ENCODE peak calls at places on chromosomes 1 and 21, in ten cellular contexts. S, J, P, F, I, Z, D, A, N and L are unnamed samples.

GRCh38 chr1:200380589-200381021 is 29.2 kb downstream of the ZNF281 start:
- DNase-seq in S (no peak), J (no peak), P (no peak), F (no peak), I (no peak), Z (no peak), D (no peak), A (peak; percentile 39), N (no peak), L (no peak)

GRCh38 chr1:216902669-216903388 is 179.6 kb upstream of the ESRRG start:
- DNase-seq in S (no peak), J (no peak), P (no peak), F (peak; percentile 64), I (no peak), Z (no peak), D (no peak), A (no peak), N (peak; percentile 94), L (no peak)

GRCh38 chr1:2594001-2594640 is 7.5 kb downstream of the PRXL2B start:
- DNase-seq in S (peak; percentile 56), J (peak; percentile 65), P (peak; percentile 59), F (peak; percentile 77), I (no peak), Z (no peak), D (peak; percentile 80), A (no peak), N (no peak), L (peak; percentile 75)

GRCh38 chr1:65266501-65266900 is 42.8 kb upstream of the DNAJC6 start:
- DNase-seq in S (no peak), J (no peak), P (no peak), F (no peak), I (no peak), Z (no peak), D (no peak), A (no peak), N (no peak), L (no peak)

GRCh38 chr1:109762821-109763645 is 690 bp downstream of the EPS8L3 start:
- DNase-seq in S (peak; percentile 88), J (peak; percentile 47), P (peak; percentile 28), F (peak; percentile 35), I (no peak), Z (no peak), D (peak; percentile 25), A (no peak), N (no peak), L (no peak)

GRCh38 chr1:18535391-18536210 is 54.9 kb downstream of the KLHDC7A start:
- DNase-seq in S (no peak), J (peak; percentile 63), P (no peak), F (peak; percentile 59), I (no peak), Z (no peak), D (no peak), A (no peak), N (peak; percentile 71), L (no peak)

GRCh38 chr1:52002038-52002917 is 11.8 kb upstream of the RAB3B start:
- DNase-seq in S (peak; percentile 89), J (peak; percentile 37), P (peak; percentile 40), F (no peak), I (peak; percentile 98), Z (peak; percentile 86), D (peak; percentile 79), A (peak; percentile 65), N (peak; percentile 88), L (peak; percentile 18)

GRCh38 chr21:45055861-45056260 is 18.5 kb upstream of the ADARB1 start:
- DNase-seq in S (peak; percentile 44), J (no peak), P (peak; percentile 17), F (no peak), I (no peak), Z (no peak), D (no peak), A (no peak), N (no peak), L (no peak)

GRCh38 chr1:8699679-8700078 is 117.8 kb downstream of the RERE start:
- DNase-seq in S (no peak), J (no peak), P (no peak), F (no peak), I (no peak), Z (no peak), D (no peak), A (no peak), N (no peak), L (no peak)

GRCh38 chr1:243455760-243456651 is 200.2 kb downstream of the SDCCAG8 start:
- DNase-seq in S (no peak), J (no peak), P (no peak), F (no peak), I (no peak), Z (no peak), D (no peak), A (no peak), N (no peak), L (no peak)

GRCh38 chr1:59539961-59540681 is 243.2 kb downstream of the FGGY start:
- DNase-seq in S (no peak), J (no peak), P (no peak), F (no peak), I (no peak), Z (no peak), D (no peak), A (no peak), N (no peak), L (no peak)

GRCh38 chr1:19123837-19124236 is 86.2 kb downstream of the UBR4 start:
- DNase-seq in S (no peak), J (no peak), P (no peak), F (no peak), I (no peak), Z (no peak), D (no peak), A (no peak), N (no peak), L (no peak)

GRCh38 chr1:230105754-230106625 is 39.0 kb downstream of the GALNT2 start:
- DNase-seq in S (peak; percentile 68), J (no peak), P (peak; percentile 54), F (no peak), I (no peak), Z (peak; percentile 36), D (no peak), A (peak; percentile 59), N (no peak), L (no peak)

GRCh38 chr1:240577095-240577494 is 34.9 kb downstream of the GREM2 start:
- DNase-seq in S (no peak), J (no peak), P (no peak), F (no peak), I (no peak), Z (no peak), D (no peak), A (no peak), N (no peak), L (no peak)

GRCh38 chr1:81430955-81431646 is 369.6 kb upstream of the ADGRL2 start:
- DNase-seq in S (no peak), J (no peak), P (no peak), F (no peak), I (peak; percentile 64), Z (no peak), D (no peak), A (peak; percentile 12), N (no peak), L (no peak)

GRCh38 chr1:28965271-28965870 is 51.0 kb downstream of the EPB41 start:
- DNase-seq in S (no peak), J (no peak), P (no peak), F (no peak), I (peak; percentile 60), Z (no peak), D (no peak), A (no peak), N (no peak), L (no peak)

GRCh38 chr21:46626536-46627302 is 8.8 kb upstream of the PRMT2 start:
- DNase-seq in S (no peak), J (no peak), P (no peak), F (no peak), I (peak; percentile 24), Z (no peak), D (no peak), A (no peak), N (no peak), L (no peak)

GRCh38 chr1:50531601-50532000 is 108.4 kb upstream of the DMRTA2 start:
- DNase-seq in S (no peak), J (no peak), P (no peak), F (no peak), I (no peak), Z (no peak), D (no peak), A (no peak), N (no peak), L (no peak)
- TF ChIP-seq CTCF in S (no peak), J (no peak), P (no peak), F (no peak), I (no peak), Z (no peak), D (no peak), A (no peak), N (no peak), L (no peak)

GRCh38 chr1:223700942-223701637 is 11.2 kb upstream of the CAPN2 start:
- DNase-seq in S (peak; percentile 74), J (no peak), P (peak; percentile 76), F (no peak), I (no peak), Z (peak; percentile 90), D (no peak), A (no peak), N (no peak), L (peak; percentile 71)
- TF ChIP-seq POLR2AphosphoS5 in S (peak; percentile 50), J (no peak), P (no peak), F (peak; percentile 19), I (no peak), Z (peak; percentile 39), D (peak; percentile 53), A (no peak), N (no peak), L (no peak)

DNA sequence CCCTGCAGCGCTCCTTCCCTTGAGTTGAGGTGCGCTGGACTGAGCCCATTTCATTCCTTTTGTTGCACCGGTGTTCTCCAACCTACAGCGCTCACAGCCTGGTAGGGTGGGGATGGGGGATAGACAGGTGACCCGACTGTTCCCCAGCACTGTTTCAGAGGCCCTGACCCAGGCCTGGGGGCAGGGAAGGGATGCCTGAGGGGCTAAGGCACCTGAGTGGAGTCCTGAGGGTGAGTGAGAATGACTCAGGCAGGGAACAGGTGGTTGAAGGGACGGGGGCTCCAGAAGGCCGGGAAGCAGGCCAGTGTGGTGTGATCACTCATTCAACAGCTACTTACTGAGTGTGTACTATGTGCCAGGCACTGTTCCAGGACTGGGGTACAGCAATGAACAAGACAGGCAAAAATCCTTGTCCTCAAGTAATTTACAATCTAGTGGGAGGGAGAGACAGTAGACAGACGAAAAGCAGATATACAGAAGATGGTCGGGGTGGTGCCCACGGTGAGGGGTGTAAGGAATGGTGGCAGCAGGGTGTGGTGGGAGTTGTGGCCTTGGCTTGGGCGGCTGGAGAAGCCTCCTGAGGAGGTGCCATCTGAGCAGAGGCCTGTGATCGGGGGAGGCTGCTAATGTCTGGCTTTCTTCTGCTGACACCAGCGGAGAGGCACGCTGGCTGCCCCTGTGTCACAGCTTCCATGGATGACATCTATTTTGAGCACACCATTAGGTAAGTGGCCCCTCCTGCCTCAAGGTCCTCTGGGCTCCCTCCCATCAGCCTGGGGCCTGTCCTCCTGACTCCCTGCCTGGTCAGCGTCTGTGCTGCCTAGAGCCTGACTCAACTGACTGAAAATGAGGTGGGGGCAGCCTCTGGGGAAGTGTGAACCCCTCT is 37.4 kb downstream of the ACOT11 start:
- DNase-seq in S (no peak), J (no peak), P (no peak), F (no peak), I (no peak), Z (no peak), D (no peak), A (no peak), N (no peak), L (no peak)
- H3K4me1 ChIP-seq in S (no peaks in the 10 kb centered on the region), J (peaks cover 18% of the 10 kb centered on the region), P (peaks cover 9% of the 10 kb centered on the region), F (peaks cover 18% of the 10 kb centered on the region), I (peaks cover 7% of the 10 kb centered on the region), Z (peaks cover 13% of the 10 kb centered on the region), D (peaks cover 42% of the 10 kb centered on the region), A (no peaks in the 10 kb centered on the region), N (no peaks in the 10 kb centered on the region), L (peaks cover 7% of the 10 kb centered on the region)

GRCh38 chr21:38986460-38987395 is 181.0 kb downstream of the ETS2 start:
- DNase-seq in S (no peak), J (no peak), P (no peak), F (no peak), I (no peak), Z (no peak), D (no peak), A (no peak), N (no peak), L (no peak)
- TF ChIP-seq CTCF in S (no peak), J (no peak), P (no peak), F (no peak), I (no peak), Z (no peak), D (no peak), A (no peak), N (no peak), L (no peak)